ENCODE peak calls at places on chromosomes 2 and 18, in ten cellular contexts. T is stimulated activated naive B cell treated with anti-CD40 and anti-IgM and Interleukin-4, amounts not matched to agents 10 μg/mL and 1 μg/mL and 100 μg/mL, for 72 hours; J is hepatocyte; I is fibroblast of the aortic adventitia; Y is stimulated activated CD4-positive, alpha-beta T cell treated with anti-CD3 and anti-CD28 coated beads, Interleukin-2, amount 100 ng/mL, for 48 hours; B is colonic mucosa; O is T-cell; N is naive thymus-derived CD8-positive, alpha-beta T cell; M is neural crest cell; G is lung. C is an unnamed sample.

GRCh38 chr2:54287532-54287931 is 31.5 kb upstream of the TSPYL6 start:
- DNase-seq in J (no peak), M (no peak), T (no peak), G (no peak), I (peak; percentile 23), O (no peak), Y (no peak), B (no peak), N (no peak), C (no peak)

GRCh38 chr2:74138952-74139323 is 8.8 kb downstream of the BOLA3 start:
- DNase-seq in M (no peak), G (no peak), I (no peak), O (no peak), B (no peak), Y (no peak), J (no peak), N (no peak), T (no peak), C (no peak)

GRCh38 chr2:114010001-114010400 is 120.1 kb downstream of the ACTR3 start:
- DNase-seq in Y (no peak), J (no peak), M (no peak), T (no peak), B (no peak), O (no peak), G (no peak), I (no peak), N (no peak), C (no peak)

GRCh38 chr2:77443076-77443475 is 79.1 kb downstream of the LRRTM4 start:
- DNase-seq in Y (no peak), B (no peak), O (no peak), I (no peak), T (no peak), N (no peak), G (no peak), M (no peak), J (no peak), C (no peak)

GRCh38 chr2:218860950-218861381 is 1.4 kb downstream of the WNT6 start:
- DNase-seq in T (no peak), B (no peak), N (peak; percentile 39), G (no peak), J (peak; percentile 71), Y (no peak), M (peak; percentile 62), O (no peak), I (peak; percentile 35), C (no peak)

GRCh38 chr2:12008425-12009061 is 262.1 kb downstream of the LPIN1 start:
- DNase-seq in B (no peak), O (no peak), I (no peak), N (no peak), G (no peak), Y (no peak), J (no peak), T (no peak), M (no peak), C (no peak)

GRCh38 chr18:5622905-5623304 is 79.1 kb upstream of the EPB41L3 start:
- DNase-seq in T (no peak), I (no peak), Y (no peak), G (no peak), J (no peak), M (no peak), O (no peak), N (no peak), B (no peak), C (no peak)

GRCh38 chr2:69253893-69254292 is 133.1 kb downstream of the GFPT1 start:
- DNase-seq in N (no peak), M (no peak), I (peak; percentile 100), Y (no peak), G (no peak), J (peak; percentile 57), B (no peak), O (no peak), T (no peak), C (no peak)

GRCh38 chr18:65751145-65752085 is 603 bp downstream of the CDH7 start:
- DNase-seq in Y (no peak), M (peak; percentile 31), I (no peak), B (no peak), O (no peak), G (no peak), N (no peak), T (no peak), J (peak; percentile 30), C (peak; percentile 10)

GRCh38 chr2:155250800-155251199 is 552.3 kb downstream of the KCNJ3 start:
- DNase-seq in T (no peak), G (no peak), B (no peak), M (no peak), Y (no peak), I (no peak), J (no peak), O (no peak), N (no peak), C (no peak)

GRCh38 chr2:230793573-230794359 is 71.0 kb upstream of the ITM2C start:
- DNase-seq in Y (peak; percentile 53), G (peak; percentile 69), B (peak; percentile 51), N (peak; percentile 61), T (peak; percentile 35), J (peak; percentile 79), M (no peak), O (peak; percentile 61), I (peak; percentile 96), C (no peak)

GRCh38 chr2:43030551-43031025 is 195.8 kb downstream of the ZFP36L2 start:
- DNase-seq in B (no peak), J (no peak), T (no peak), O (no peak), I (no peak), Y (no peak), M (no peak), N (no peak), G (no peak), C (no peak)

GRCh38 chr2:47601518-47602015 is 181.4 kb upstream of the MSH6 start:
- DNase-seq in G (no peak), O (no peak), Y (no peak), M (no peak), T (no peak), J (no peak), N (no peak), B (no peak), I (no peak), C (no peak)

C was measured in progenitor cell of endocrine pancreas.